ENCODE peak calls at places on chromosomes 1 and 21, in five cellular contexts. A is CD4-positive, alpha-beta memory T cell; O is IMR-90; F is A549; C is body of pancreas. R is an unnamed sample.

GRCh38 chr1:183278736-183279591 is 92.9 kb downstream of the LAMC2 start:
- DNase-seq in A (no peak), O (peak), F (no peak), C (no peak), R (no peak)

GRCh38 chr1:62746086-62746808 is 37.7 kb upstream of the ATG4C start:
- DNase-seq in A (peak), O (peak), F (peak), C (no peak), R (no peak)

GRCh38 chr1:164296172-164296571 is 262.8 kb upstream of the PBX1 start:
- DNase-seq in A (no peak), O (no peak), F (no peak), C (no peak), R (no peak)

GRCh38 chr1:108817016-108817415 is 39.9 kb downstream of the AKNAD1 start:
- DNase-seq in A (no peak), O (peak), F (no peak), C (peak), R (peak)

GRCh38 chr21:39705849-39706248 is 39.1 kb upstream of the IGSF5 start:
- DNase-seq in A (no peak), O (peak), F (no peak), C (no peak), R (no peak)

GRCh38 chr1:63266857-63267256 is 55.5 kb upstream of the FOXD3 start:
- DNase-seq in A (no peak), O (no peak), F (no peak), C (no peak), R (no peak)

GRCh38 chr1:7250176-7250575 is 464.9 kb downstream of the CAMTA1 start:
- DNase-seq in A (no peak), O (no peak), F (no peak), C (no peak), R (no peak)

GRCh38 chr21:28601708-28602107 is 391.0 kb downstream of the LTN1 start:
- DNase-seq in A (no peak), O (peak), F (no peak), C (no peak), R (no peak)

GRCh38 chr1:204146309-204146708 is 5.5 kb downstream of the ETNK2 start:
- DNase-seq in A (no peak), O (no peak), F (no peak), C (no peak), R (no peak)

GRCh38 chr21:45302082-45303061 is 14.7 kb upstream of the POFUT2 start:
- DNase-seq in A (peak), O (no peak), F (no peak), C (peak), R (peak)

GRCh38 chr1:10685851-10686403 is 110.5 kb downstream of the CASZ1 start:
- DNase-seq in A (no peak), O (peak), F (no peak), C (peak), R (no peak)

GRCh38 chr1:210074904-210075303 is 136.9 kb downstream of the SYT14 start:
- DNase-seq in A (no peak), O (no peak), F (no peak), C (no peak), R (no peak)

GRCh38 chr1:185059950-185060571 is 14.7 kb downstream of the RNF2 start:
- DNase-seq in A (no peak), O (no peak), F (no peak), C (no peak), R (no peak)

GRCh38 chr1:24535021-24535424 is 20.9 kb upstream of the NCMAP start:
- DNase-seq in A (peak), O (no peak), F (no peak), C (no peak), R (no peak)

GRCh38 chr1:109933856-109934711 is 23.4 kb downstream of the CSF1 start:
- DNase-seq in A (no peak), O (peak), F (no peak), C (no peak), R (peak)

GRCh38 chr21:37032877-37033471 is 26.5 kb downstream of the RIPPLY3 start:
- DNase-seq in A (no peak), O (peak), F (peak), C (no peak), R (peak)

GRCh38 chr1:84541679-84542078 is 32.6 kb downstream of the CTBS start:
- DNase-seq in A (no peak), O (no peak), F (peak), C (no peak), R (no peak)

GRCh38 chr1:218582646-218583045 is 237.5 kb downstream of the TGFB2 start:
- DNase-seq in A (no peak), O (no peak), F (peak), C (no peak), R (no peak)

GRCh38 chr1:176863613-176864012 is 300.9 kb downstream of the ASTN1 start:
- DNase-seq in A (no peak), O (no peak), F (no peak), C (no peak), R (no peak)

GRCh38 chr1:46522184-46522968 is 29.1 kb downstream of the KNCN start:
- DNase-seq in A (no peak), O (peak), F (peak), C (peak), R (peak)

GRCh38 chr1:109257682-109258421 is 8.5 kb downstream of the CELSR2 start:
- DNase-seq in A (no peak), O (no peak), F (no peak), C (no peak), R (no peak)

GRCh38 chr1:150256549-150257341 is 829 bp upstream of the CA14 start:
- DNase-seq in A (no peak), O (no peak), F (no peak), C (no peak), R (no peak)

GRCh38 chr1:110159160-110159559 is 8.9 kb downstream of the SLC6A17 start:
- DNase-seq in A (no peak), O (no peak), F (no peak), C (no peak), R (no peak)

GRCh38 chr1:33305016-33305415 is 15.9 kb downstream of the A3GALT2 start:
- DNase-seq in A (no peak), O (no peak), F (no peak), C (no peak), R (no peak)

GRCh38 chr1:33307494-33307864 is 13.4 kb downstream of the A3GALT2 start:
- DNase-seq in A (no peak), O (no peak), F (no peak), C (no peak), R (no peak)

GRCh38 chr1:33310702-33311101 is 10.2 kb downstream of the A3GALT2 start:
- DNase-seq in A (no peak), O (no peak), F (no peak), C (no peak), R (no peak)

GRCh38 chr1:33306061-33306460 is 14.8 kb downstream of the A3GALT2 start:
- DNase-seq in A (no peak), O (no peak), F (no peak), C (no peak), R (no peak)

DNA sequence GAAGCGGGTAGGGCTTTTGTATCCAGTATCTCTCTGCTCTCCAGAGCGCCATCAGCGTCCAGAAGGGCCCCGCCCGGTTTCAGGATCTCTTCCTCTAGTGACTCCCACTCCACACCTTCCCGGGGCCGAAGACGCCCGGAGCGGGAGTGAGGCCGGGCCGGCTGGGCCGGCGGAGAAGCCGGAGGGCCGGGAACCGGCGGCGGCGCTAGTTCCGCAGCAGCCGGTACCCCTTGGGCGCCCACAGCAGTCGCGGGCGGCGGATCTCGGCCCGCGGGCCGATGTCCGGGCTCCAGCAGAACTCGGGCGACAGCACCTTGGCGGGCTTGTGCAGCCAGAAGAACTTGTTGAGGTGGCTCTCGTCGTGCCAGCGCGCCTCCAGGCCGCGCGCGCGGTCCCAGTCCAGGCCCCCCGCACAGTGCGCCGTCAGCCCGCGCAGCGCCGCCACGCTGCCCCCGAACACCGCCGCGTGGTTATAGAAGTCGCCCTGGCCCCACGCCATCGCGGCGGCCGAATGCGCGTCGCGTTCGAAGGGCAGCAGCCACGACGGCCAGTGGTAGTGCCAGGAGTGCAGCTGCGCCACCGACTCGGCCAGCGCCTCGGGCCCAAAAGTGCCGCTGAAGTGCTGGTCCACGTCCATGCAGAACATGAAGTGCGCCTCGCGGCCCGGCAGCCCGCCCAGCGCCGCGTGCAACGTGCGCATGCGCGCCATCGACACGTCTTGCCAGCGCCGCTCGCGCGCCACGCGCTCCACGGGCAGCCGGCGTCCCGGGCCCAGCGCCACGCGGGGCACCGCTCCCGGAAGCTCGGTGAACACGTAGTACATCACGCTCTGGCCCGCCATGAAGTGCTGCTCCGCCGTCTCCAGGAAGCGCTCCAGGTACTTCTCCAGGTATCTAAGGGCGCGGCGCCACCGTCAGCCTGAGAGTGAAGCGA is 14.1 kb downstream of the A3GALT2 start:
- DNase-seq in A (no peak), O (no peak), F (no peak), C (peak), R (no peak)
- H3K4me3 ChIP-seq in A (no peak), O (no peak), F (no peak), C (no peak), R (peak)

GRCh38 chr1:2528966-2529750 is 905 bp downstream of the HES5 start:
- DNase-seq in A (no peak), O (no peak), F (no peak), C (peak), R (no peak)

GRCh38 chr1:2528611-2528965 is 1.5 kb downstream of the HES5 start:
- DNase-seq in A (no peak), O (no peak), F (no peak), C (no peak), R (no peak)

GRCh38 chr1:2530501-2531361 is 668 bp upstream of the HES5 start:
- DNase-seq in A (no peak), O (no peak), F (no peak), C (peak), R (no peak)

GRCh38 chr1:2528016-2528415 is 1.6 kb upstream of the PANK4 start:
- DNase-seq in A (no peak), O (no peak), F (no peak), C (peak), R (no peak)

GRCh38 chr1:2529776-2530500 is at the start of gene HES5:
- DNase-seq in A (no peak), O (no peak), F (no peak), C (peak), R (no peak)
- H3K4me3 ChIP-seq in A (no peak), O (no peak), F (no peak), C (no peak), R (no peak)

GRCh38 chr1:193121616-193122593 is at the start of gene CDC73:
- DNase-seq in A (peak), O (peak), F (peak), C (peak), R (peak)

GRCh38 chr1:193118194-193118593 is 3.6 kb upstream of the CDC73 start:
- DNase-seq in A (no peak), O (no peak), F (no peak), C (no peak), R (no peak)

GRCh38 chr1:193118803-193119730 is 2.8 kb upstream of the CDC73 start:
- DNase-seq in A (no peak), O (no peak), F (no peak), C (no peak), R (no peak)

GRCh38 chr1:193123751-193124150 is 1.9 kb downstream of the CDC73 start:
- DNase-seq in A (no peak), O (no peak), F (no peak), C (no peak), R (no peak)

DNA sequence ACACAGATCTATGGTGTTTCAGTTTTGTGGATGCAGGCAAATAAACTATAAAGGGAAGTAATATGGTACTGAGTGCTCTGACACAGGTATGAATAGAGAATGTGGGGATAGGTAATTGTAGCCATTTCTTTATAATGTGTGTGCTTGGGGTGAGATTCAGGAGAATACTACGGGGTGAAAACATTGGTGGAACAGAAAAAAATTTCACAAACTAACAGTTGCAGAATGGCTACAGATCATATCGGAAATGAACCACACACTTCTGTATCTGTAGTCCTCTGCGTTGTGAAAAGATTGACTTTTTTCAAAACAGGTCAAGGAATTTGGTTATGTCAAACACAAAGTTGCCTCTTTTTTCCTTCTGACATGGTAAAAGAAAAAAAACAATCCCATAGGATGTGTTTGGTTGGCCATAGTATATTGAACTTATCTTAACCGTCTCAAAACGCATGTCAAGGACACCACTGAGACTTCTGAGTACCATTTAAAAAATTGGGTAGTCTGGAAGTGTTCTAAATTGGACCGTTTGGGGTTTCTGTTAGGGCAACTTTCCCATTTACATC is 1.1 kb upstream of the CDC73 start:
- DNase-seq in A (no peak), O (no peak), F (no peak), C (no peak), R (no peak)
- H3K4me3 ChIP-seq in A (no peak), O (peak), F (peak), C (no peak), R (no peak)

GRCh38 chr21:33359446-33359845 is 34.7 kb downstream of the IFNAR1 start:
- DNase-seq in A (no peak), O (no peak), F (no peak), C (no peak), R (no peak)

GRCh38 chr21:33362044-33362555 is 37.3 kb downstream of the IFNAR1 start:
- DNase-seq in A (peak), O (no peak), F (no peak), C (peak), R (no peak)

GRCh38 chr21:33360281-33360680 is 35.5 kb downstream of the IFNAR1 start:
- DNase-seq in A (no peak), O (peak), F (no peak), C (no peak), R (no peak)

GRCh38 chr21:33364830-33365229 is 38.4 kb upstream of the IFNGR2 start:
- DNase-seq in A (no peak), O (no peak), F (no peak), C (no peak), R (no peak)

GRCh38 chr21:33360871-33361602 is 36.3 kb downstream of the IFNAR1 start:
- DNase-seq in A (peak), O (peak), F (peak), C (peak), R (peak)
- H3K4me3 ChIP-seq in A (peak), O (no peak), F (peak), C (no peak), R (no peak)

DNA sequence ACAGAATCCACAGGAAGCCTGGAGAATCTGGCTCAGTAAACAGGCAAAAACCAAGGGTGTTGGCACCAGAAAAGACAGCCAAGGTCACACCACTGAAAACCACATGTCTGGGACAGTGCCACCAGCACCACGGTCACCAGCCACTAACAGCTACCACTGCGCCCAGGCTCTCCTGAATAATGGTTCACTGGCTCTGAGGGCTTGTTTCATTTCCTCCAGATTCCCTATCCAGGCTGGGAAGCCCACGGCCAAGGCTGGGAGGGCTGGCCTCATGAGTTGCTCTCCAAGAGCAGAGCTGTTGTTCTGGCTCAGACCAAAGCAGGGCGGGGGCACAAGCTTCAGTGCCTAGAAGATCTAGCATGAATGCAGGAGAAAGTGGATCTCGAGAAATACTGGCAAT is 54.5 kb upstream of the PTGFRN start:
- DNase-seq in A (no peak), O (no peak), F (no peak), C (peak), R (no peak)
- H3K4me3 ChIP-seq in A (no peak), O (no peak), F (no peak), C (no peak), R (no peak)

GRCh38 chr1:60759257-60759656 is 323.1 kb upstream of the NFIA start:
- DNase-seq in A (no peak), O (no peak), F (no peak), C (no peak), R (no peak)
- H3K4me3 ChIP-seq in A (no peak), O (no peak), F (no peak), C (no peak), R (no peak)

GRCh38 chr1:180631197-180631765 is 541 bp upstream of the XPR1 start:
- DNase-seq in A (no peak), O (no peak), F (no peak), C (no peak), R (no peak)

GRCh38 chr1:180630408-180631196 is 1.2 kb upstream of the XPR1 start:
- DNase-seq in A (no peak), O (no peak), F (no peak), C (no peak), R (no peak)

GRCh38 chr1:180631766-180632325 is at the start of gene XPR1:
- DNase-seq in A (peak), O (peak), F (peak), C (peak), R (peak)

GRCh38 chr1:180632326-180633088 is 685 bp downstream of the XPR1 start:
- DNase-seq in A (no peak), O (no peak), F (peak), C (peak), R (no peak)

DNA sequence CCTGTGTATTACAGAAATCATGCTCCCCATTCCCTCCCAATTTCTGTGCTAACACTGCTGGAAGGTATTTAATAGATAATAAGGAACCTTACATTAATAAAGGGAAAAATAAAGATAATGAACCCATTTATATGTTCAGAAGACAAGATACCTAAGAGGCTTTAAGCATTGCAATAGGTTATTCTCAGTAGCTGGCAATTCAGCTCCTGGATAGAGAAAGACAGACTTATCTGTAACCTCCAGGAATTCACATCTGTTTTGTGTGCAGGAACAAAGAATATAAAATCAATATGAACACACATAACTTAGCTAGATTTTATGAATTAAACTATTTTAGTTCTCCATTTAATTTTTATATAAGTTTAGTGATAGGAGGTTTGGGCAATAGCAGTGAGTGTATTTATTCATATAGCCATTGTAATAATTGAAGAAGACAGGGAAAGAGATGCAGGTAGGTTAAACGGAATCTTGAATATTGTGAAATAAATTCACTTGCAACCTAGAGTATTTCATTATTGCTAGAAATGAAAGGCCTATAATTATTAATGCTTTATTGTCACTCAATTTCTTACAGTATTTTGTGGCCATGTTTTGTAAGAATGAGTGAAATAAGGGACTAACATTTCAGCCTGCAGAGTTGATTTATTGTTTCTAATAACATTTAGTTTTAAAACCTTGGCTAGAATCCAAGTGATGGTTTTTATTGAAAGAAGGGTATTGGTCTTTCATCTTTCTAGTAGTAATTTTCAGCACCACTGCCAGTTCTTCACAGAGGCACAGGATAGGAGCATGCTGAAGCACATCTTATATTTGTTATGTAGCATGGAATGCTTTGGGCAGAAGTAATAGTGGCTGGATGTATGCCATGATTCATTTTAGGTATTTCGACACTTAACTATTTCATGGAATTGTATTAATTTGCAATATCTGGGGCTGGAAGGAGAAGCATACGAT is 1.5 kb downstream of the XPR1 start:
- DNase-seq in A (no peak), O (peak), F (no peak), C (no peak), R (no peak)
- H3K4me3 ChIP-seq in A (no peak), O (peak), F (peak), C (no peak), R (peak)

GRCh38 chr1:160207118-160207650 is 2.0 kb downstream of the PEA15 start:
- DNase-seq in A (no peak), O (no peak), F (no peak), C (no peak), R (no peak)
- H3K4me3 ChIP-seq in A (no peak), O (no peak), F (no peak), C (no peak), R (peak)

GRCh38 chr1:234833118-234833517 is 223.1 kb upstream of the IRF2BP2 start:
- DNase-seq in A (no peak), O (no peak), F (no peak), C (no peak), R (no peak)
- H3K4me3 ChIP-seq in A (no peak), O (no peak), F (no peak), C (no peak), R (no peak)

R was measured in skeletal muscle cell.